ENCODE peak calls at places on chromosomes 6 and 20, in eight cellular contexts. A, S, Z, K, J, C, G and X are unnamed samples.
A peak's percentile ranks its signal among the peaks of the same experiment; 100 is the strongest.

GRCh38 chr6:36545767-36546663 is 1.3 kb downstream of the STK38 start:
- DNase-seq in G (no peak), S (no peak), J (peak; percentile 45), C (no peak), Z (no peak), K (no peak), A (no peak), X (peak; percentile 26)

GRCh38 chr6:11350294-11350693 is 117.8 kb upstream of the NEDD9 start:
- DNase-seq in K (no peak), S (no peak), J (no peak), G (no peak), A (no peak), Z (peak; percentile 74), C (peak; percentile 68), X (no peak)

GRCh38 chr6:938271-939046 is 245.5 kb upstream of the EXOC2 start:
- DNase-seq in K (no peak), Z (no peak), C (no peak), A (no peak), S (no peak), J (no peak), G (no peak), X (peak; percentile 57)

GRCh38 chr20:39897058-39897457 is 792.0 kb downstream of the MAFB start:
- DNase-seq in J (no peak), Z (no peak), C (no peak), S (no peak), G (no peak), K (no peak), A (no peak), X (no peak)

GRCh38 chr20:37565134-37565811 is 37.6 kb upstream of the BLCAP start:
- DNase-seq in J (no peak), A (no peak), K (no peak), S (no peak), Z (no peak), C (peak; percentile 42), G (no peak), X (no peak)

GRCh38 chr20:31496761-31497295 is 17.4 kb upstream of the HM13 start:
- DNase-seq in A (peak; percentile 67), S (peak; percentile 82), Z (peak; percentile 55), C (peak; percentile 93), G (no peak), K (peak; percentile 89), J (no peak), X (no peak)

GRCh38 chr6:11711644-11711993 is 67.0 kb downstream of the ADTRP start:
- DNase-seq in G (peak; percentile 75), A (no peak), Z (no peak), K (no peak), J (no peak), C (no peak), S (no peak), X (no peak)

GRCh38 chr20:21623781-21624094 is 81.7 kb upstream of the PAX1 start:
- DNase-seq in C (no peak), S (no peak), A (no peak), J (no peak), K (no peak), Z (no peak), G (no peak), X (no peak)

GRCh38 chr6:117776441-117776840 is 101.2 kb downstream of the NUS1 start:
- DNase-seq in A (no peak), S (no peak), G (no peak), J (no peak), Z (no peak), C (no peak), K (no peak), X (peak; percentile 16)

GRCh38 chr6:94052754-94053153 is 633.4 kb upstream of the EPHA7 start:
- DNase-seq in J (no peak), S (no peak), G (no peak), C (no peak), K (no peak), Z (no peak), A (no peak), X (no peak)

GRCh38 chr6:6002809-6003333 is 3.9 kb downstream of the NRN1 start:
- DNase-seq in Z (no peak), C (no peak), J (no peak), S (no peak), G (no peak), A (no peak), K (no peak), X (no peak)

GRCh38 chr6:6005467-6006427 is 978 bp downstream of the NRN1 start:
- DNase-seq in C (no peak), K (no peak), A (no peak), S (no peak), J (peak; percentile 44), G (no peak), Z (no peak), X (peak; percentile 64)

GRCh38 chr6:6002005-6002808 is 4.5 kb downstream of the NRN1 start:
- DNase-seq in A (peak; percentile 77), K (no peak), J (no peak), S (no peak), G (no peak), C (no peak), Z (no peak), X (peak; percentile 82)

GRCh38 chr6:6003334-6004146 is 3.2 kb downstream of the NRN1 start:
- DNase-seq in G (no peak), A (peak; percentile 89), S (no peak), Z (peak; percentile 51), K (peak; percentile 34), J (peak; percentile 72), C (no peak), X (peak; percentile 89)

DNA sequence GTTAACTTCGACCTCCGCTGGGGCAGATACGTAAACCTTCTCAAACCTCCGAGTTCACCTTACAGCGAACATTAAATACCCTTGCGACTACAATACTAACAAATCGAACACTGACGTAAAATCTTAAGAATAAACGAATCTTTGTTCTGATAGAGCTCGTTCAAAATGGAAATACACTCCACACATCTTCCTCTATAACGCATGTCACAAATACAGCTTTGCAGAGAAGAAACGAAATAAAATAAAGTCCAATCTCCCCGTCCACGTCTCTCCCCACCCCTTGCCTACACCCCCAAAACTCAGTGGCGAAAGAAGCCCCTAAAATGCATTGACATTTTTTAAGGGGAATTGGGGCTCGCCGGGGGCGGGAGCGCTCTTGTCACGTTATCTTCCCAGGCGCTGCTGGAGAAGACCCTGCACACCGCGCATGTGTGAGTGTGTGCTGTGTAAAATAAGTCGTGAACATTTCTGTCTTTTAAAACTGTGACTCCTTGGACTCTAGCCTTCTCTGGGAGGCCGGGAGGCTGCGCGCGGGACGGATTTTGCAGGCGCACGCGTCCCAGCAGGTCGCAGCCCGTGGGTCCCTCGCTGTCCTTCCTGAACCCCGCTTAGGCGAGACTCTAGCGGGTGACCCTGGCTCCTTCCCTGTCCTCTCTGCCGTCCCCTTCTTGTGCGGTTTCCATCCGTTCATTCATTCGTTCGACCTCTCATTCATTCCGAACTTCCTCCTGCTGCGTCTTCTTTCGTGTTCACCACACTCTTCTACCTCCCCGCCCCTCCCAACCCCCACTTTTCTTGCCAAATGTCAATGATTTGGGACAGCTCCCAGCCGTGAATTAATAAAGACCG is 2.4 kb downstream of the NRN1 start:
- DNase-seq in A (no peak), C (no peak), Z (no peak), K (no peak), J (peak; percentile 49), G (no peak), S (no peak), X (peak; percentile 63)
- H3K4me3 ChIP-seq in A (peak overlapping the region; percentile 50), C (peak overlapping the region; percentile 35), Z (peak overlapping the region; percentile 23), K (peak overlapping the region; percentile 53), J (peak overlapping the region; percentile 64), G (peak overlapping the region; percentile 67), S (peak overlapping the region; percentile 64), X (peak overlapping the region; percentile 33)

GRCh38 chr20:59025086-59025485 is 5.9 kb downstream of the TUBB1 start:
- DNase-seq in K (no peak), C (no peak), Z (no peak), A (no peak), J (no peak), G (no peak), S (no peak), X (no peak)
- H3K36me3 ChIP-seq in K (no peaks in the 10 kb centered on the region), C (peaks cover 63% of the 10 kb centered on the region), Z (peaks cover 6% of the 10 kb centered on the region), A (peaks cover 78% of the 10 kb centered on the region), J (peaks cover 50% of the 10 kb centered on the region), G (peaks cover 28% of the 10 kb centered on the region), S (peaks cover 76% of the 10 kb centered on the region), X (peaks cover 7% of the 10 kb centered on the region)

DNA sequence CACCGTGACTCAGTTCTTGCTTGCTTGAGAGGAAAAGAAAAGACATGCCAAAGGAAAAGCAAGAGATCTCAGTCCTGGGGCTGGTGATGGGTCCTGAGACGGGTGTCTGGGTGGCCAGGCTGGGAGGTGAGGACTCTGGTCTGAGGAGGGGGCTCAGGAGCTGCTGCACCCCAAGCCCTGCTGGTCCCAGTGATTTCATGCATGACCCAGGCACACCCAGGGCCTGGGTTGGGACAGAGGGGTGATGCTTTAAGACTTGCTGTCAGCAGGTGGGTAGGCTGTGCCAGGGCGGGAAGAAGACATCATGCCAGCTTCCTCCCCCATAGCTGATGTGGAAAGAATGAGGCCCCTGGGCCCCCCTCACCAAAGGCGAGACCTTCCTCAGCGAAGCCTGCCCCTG is 65.1 kb upstream of the PMEPA1 start:
- DNase-seq in A (no peak), G (no peak), S (no peak), C (peak; percentile 37), J (no peak), Z (no peak), K (no peak), X (no peak)
- H3K27me3 ChIP-seq in A (no peaks in the 10 kb centered on the region), G (no peaks in the 10 kb centered on the region), S (peaks cover 30% of the 10 kb centered on the region), C (no peaks in the 10 kb centered on the region), J (no peaks in the 10 kb centered on the region), Z (no peaks in the 10 kb centered on the region), K (no peaks in the 10 kb centered on the region), X (no peaks in the 10 kb centered on the region)

GRCh38 chr6:118903691-118904090 is 9.7 kb downstream of the ASF1A start:
- DNase-seq in C (no peak), Z (no peak), J (no peak), S (no peak), K (no peak), A (no peak), G (no peak), X (no peak)

GRCh38 chr6:118903134-118903533 is 9.2 kb downstream of the ASF1A start:
- DNase-seq in A (no peak), C (no peak), Z (no peak), J (peak; percentile 8), G (no peak), S (no peak), K (no peak), X (no peak)

GRCh38 chr6:118905084-118905483 is 11.1 kb downstream of the ASF1A start:
- DNase-seq in J (no peak), K (no peak), S (no peak), A (no peak), Z (no peak), C (no peak), G (no peak), X (no peak)

GRCh38 chr6:118899948-118900347 is 6.0 kb downstream of the ASF1A start:
- DNase-seq in C (no peak), G (no peak), J (no peak), A (no peak), Z (no peak), K (no peak), S (no peak), X (peak; percentile 47)

GRCh38 chr6:118902731-118903130 is 8.8 kb downstream of the ASF1A start:
- DNase-seq in A (no peak), S (no peak), G (no peak), K (no peak), J (no peak), C (no peak), Z (no peak), X (no peak)
- H3K4me3 ChIP-seq in A (no peak overlapping the region), S (no peak overlapping the region), G (no peak overlapping the region), K (no peak overlapping the region), J (no peak overlapping the region), C (no peak overlapping the region), Z (no peak overlapping the region), X (no peak overlapping the region)